ENCODE peak calls at places on chromosome 3, in eight cellular contexts. N, W, I, Z, T, J, H and X are unnamed samples. For H3K36me3, the result is how much of the 10 kb centered on the place peaks cover.

GRCh38 chr3:188792788-188793187 is 379.0 kb upstream of the TPRG1 start:
- DNase-seq in H (peak), W (peak), I (peak), T (peak), N (no peak), Z (peak), J (no peak), X (no peak)

GRCh38 chr3:63964287-63965073 is 52.3 kb upstream of the SCAANT1 start:
- DNase-seq in J (no peak), I (peak), Z (no peak), N (no peak), H (no peak), W (no peak), T (no peak), X (no peak)

GRCh38 chr3:40877651-40878463 is 321.4 kb upstream of the CTNNB1 start:
- DNase-seq in J (peak), Z (peak), T (peak), H (peak), I (no peak), N (no peak), W (peak), X (peak)

GRCh38 chr3:148175215-148175614 is 522.5 kb upstream of the AGTR1 start:
- DNase-seq in Z (no peak), T (no peak), J (no peak), N (no peak), H (peak), I (no peak), W (no peak), X (no peak)

GRCh38 chr3:28066020-28066419 is 175.4 kb upstream of the CMC1 start:
- DNase-seq in N (no peak), T (no peak), J (no peak), W (no peak), I (no peak), Z (no peak), H (no peak), X (no peak)

GRCh38 chr3:86785381-86785780 is 205.6 kb downstream of the VGLL3 start:
- DNase-seq in T (no peak), J (no peak), I (no peak), N (no peak), H (peak), W (no peak), Z (no peak), X (no peak)

GRCh38 chr3:72613871-72614270 is 234.4 kb downstream of the SHQ1 start:
- DNase-seq in J (no peak), N (no peak), H (no peak), T (no peak), Z (no peak), I (no peak), W (no peak), X (no peak)

GRCh38 chr3:65659396-65659795 is 379.3 kb downstream of the MAGI1 start:
- DNase-seq in J (no peak), I (no peak), H (no peak), N (no peak), W (no peak), Z (no peak), T (no peak), X (no peak)

GRCh38 chr3:13132281-13132680 is 59.1 kb upstream of the IQSEC1 start:
- DNase-seq in N (no peak), W (no peak), J (no peak), I (no peak), T (no peak), H (no peak), Z (no peak), X (no peak)

GRCh38 chr3:57956119-57956832 is 51.9 kb upstream of the FLNB start:
- DNase-seq in Z (no peak), W (no peak), J (no peak), N (no peak), T (no peak), I (no peak), H (peak), X (no peak)

GRCh38 chr3:195297446-195297845 is 26.5 kb upstream of the XXYLT1 start:
- DNase-seq in I (no peak), W (no peak), H (no peak), J (no peak), N (no peak), Z (no peak), T (no peak), X (no peak)

GRCh38 chr3:195908439-195909293 is at the start of gene TNK2:
- DNase-seq in J (peak), N (no peak), W (peak), H (no peak), Z (peak), I (no peak), T (peak), X (no peak)

GRCh38 chr3:167728176-167728575 is 6.5 kb downstream of the PDCD10 start:
- DNase-seq in J (no peak), N (no peak), I (no peak), H (peak), T (no peak), W (no peak), Z (no peak), X (no peak)

GRCh38 chr3:184465883-184466412 is 86.1 kb downstream of the CHRD start:
- DNase-seq in T (no peak), W (no peak), H (no peak), I (no peak), N (no peak), J (no peak), Z (no peak), X (no peak)

GRCh38 chr3:188807002-188807401 is 364.8 kb upstream of the TPRG1 start:
- DNase-seq in J (no peak), W (no peak), N (no peak), I (no peak), H (peak), Z (no peak), T (no peak), X (no peak)

GRCh38 chr3:52481819-52482521 is 13.2 kb upstream of the STAB1 start:
- DNase-seq in T (peak), Z (peak), J (no peak), I (peak), H (peak), N (no peak), W (no peak), X (no peak)

GRCh38 chr3:58173670-58174472 is 36.9 kb downstream of the DNASE1L3 start:
- DNase-seq in T (no peak), J (peak), H (peak), N (no peak), I (peak), Z (peak), W (no peak), X (no peak)

GRCh38 chr3:119211193-119211592 is 29.5 kb downstream of the B4GALT4 start:
- DNase-seq in T (no peak), Z (no peak), N (no peak), I (no peak), W (no peak), H (no peak), J (no peak), X (no peak)

GRCh38 chr3:124599779-124600693 is 130.2 kb upstream of the UMPS start:
- DNase-seq in H (no peak), I (no peak), N (no peak), J (no peak), Z (no peak), T (no peak), W (no peak), X (no peak)

GRCh38 chr3:141094851-141095545 is 43.9 kb downstream of the SPSB4 start:
- DNase-seq in I (no peak), Z (peak), T (peak), H (peak), N (no peak), J (peak), W (no peak), X (peak)

GRCh38 chr3:66253790-66254620 is 33.2 kb downstream of the SLC25A26 start:
- DNase-seq in W (no peak), I (no peak), T (no peak), H (peak), Z (no peak), N (no peak), J (no peak), X (no peak)

GRCh38 chr3:105867690-105868449 is 942 bp downstream of the CBLB start:
- DNase-seq in H (peak), T (no peak), Z (no peak), W (no peak), N (no peak), J (no peak), I (no peak), X (no peak)

GRCh38 chr3:94928921-94929320 is 866.1 kb downstream of the NSUN3 start:
- DNase-seq in I (no peak), N (no peak), Z (no peak), H (peak), W (no peak), T (no peak), J (no peak), X (no peak)

GRCh38 chr3:156388469-156389150 is 166.3 kb downstream of the SSR3 start:
- DNase-seq in N (no peak), H (peak), J (no peak), Z (no peak), I (no peak), T (no peak), W (no peak), X (no peak)

GRCh38 chr3:159607856-159608255 is 380.8 kb upstream of the IL12A start:
- DNase-seq in N (no peak), J (no peak), T (no peak), Z (no peak), I (no peak), W (no peak), H (no peak), X (no peak)

GRCh38 chr3:46912986-46913385 is 35.5 kb downstream of the PTH1R start:
- DNase-seq in W (no peak), H (no peak), T (no peak), J (no peak), I (no peak), N (no peak), Z (no peak), X (no peak)

GRCh38 chr3:15055019-15055557 is 10.0 kb downstream of the MRPS25 start:
- DNase-seq in N (no peak), I (no peak), J (no peak), T (no peak), W (no peak), H (peak), Z (no peak), X (no peak)

DNA sequence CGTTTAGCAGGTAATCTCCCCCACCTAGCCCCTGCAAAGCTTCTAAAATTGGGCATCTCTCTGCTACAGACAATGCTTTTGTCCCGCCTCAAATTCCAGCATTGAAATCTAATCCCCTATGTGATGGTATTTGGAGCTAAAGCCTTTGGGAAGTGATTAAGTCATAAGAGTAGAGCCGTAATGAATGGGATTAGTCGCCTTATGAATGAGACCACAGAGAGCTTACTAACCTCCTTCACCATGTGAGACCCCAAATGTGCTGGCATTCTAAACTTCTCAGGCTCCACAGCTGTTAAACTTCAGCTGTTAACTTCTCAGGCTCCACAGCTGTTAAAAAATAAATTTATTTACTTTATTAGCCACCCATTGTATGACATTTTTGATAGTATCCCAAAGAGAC is 374.2 kb upstream of the BCHE start:
- DNase-seq in I (no peak), H (no peak), W (no peak), J (no peak), Z (no peak), N (no peak), T (no peak), X (no peak)
- TF ChIP-seq CTCF in I (no peak), H (no peak), W (no peak), J (no peak), Z (no peak), N (no peak), T (no peak), X (no peak)

DNA sequence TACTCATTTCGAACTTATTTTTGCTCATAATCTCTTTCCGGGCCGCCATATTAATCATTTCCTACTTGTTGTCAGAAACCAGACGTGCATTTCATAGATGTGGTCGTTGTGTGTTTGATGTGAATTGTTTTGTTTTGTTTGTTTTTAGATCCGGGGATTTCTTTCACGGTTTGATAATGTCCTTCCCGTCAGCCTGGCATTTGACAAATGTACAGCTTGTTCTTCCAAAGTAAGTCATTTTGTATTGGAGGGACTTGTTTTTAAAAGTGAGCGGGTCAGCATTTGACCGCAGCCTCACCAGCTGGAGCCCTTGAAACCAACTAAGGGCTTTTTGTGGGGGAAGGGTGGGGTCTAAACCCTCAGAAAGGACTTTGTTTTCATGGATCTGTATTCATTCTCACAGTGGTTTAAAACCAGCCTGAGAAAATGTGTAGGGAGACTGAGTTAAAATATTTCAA is 107.7 kb downstream of the ATG7 start:
- DNase-seq in Z (no peak), N (no peak), I (no peak), H (peak), T (no peak), J (no peak), W (no peak), X (no peak)
- H3K36me3 ChIP-seq in Z (under half), N (under half), I (under half), H (under half), T (under half), J (under half), W (under half), X (under half)

GRCh38 chr3:122727279-122727678 is 46.6 kb downstream of the PARP14 start:
- DNase-seq in H (no peak), I (no peak), N (no peak), Z (no peak), T (no peak), W (no peak), J (no peak), X (no peak)
- TF ChIP-seq CTCF in H (no peak), I (no peak), N (no peak), Z (no peak), T (no peak), W (no peak), J (no peak), X (no peak)

GRCh38 chr3:42213417-42213816 is 52.6 kb downstream of the CCK start:
- DNase-seq in Z (no peak), J (no peak), H (no peak), T (no peak), W (no peak), I (no peak), N (no peak), X (no peak)
- H3K36me3 ChIP-seq in Z (half or more), J (under half), H (under half), T (under half), W (half or more), I (under half), N (under half), X (under half)